ENCODE peak calls at places on chromosomes 7 and 10, in eight cellular contexts. One of them, this sample, is unnamed.
A peak's percentile ranks its signal among the peaks of the same experiment; 100 is the strongest.

GRCh38 chr7:123594813-123595241 is 6.8 kb upstream of the ASB15 start:
- DNase-seq in Panc1: no peak
- DNase-seq in hepatocyte: peak; percentile 74
- DNase-seq in pancreas: no peak
- DNase-seq in lung: no peak
- DNase-seq in sigmoid colon: no peak
- DNase-seq in kidney: no peak
- DNase-seq in right lobe of liver: no peak
- DNase-seq in this sample: no peak

GRCh38 chr10:77230194-77230593 is 407.4 kb downstream of the KCNMA1 start:
- DNase-seq in Panc1: no peak
- DNase-seq in hepatocyte: no peak
- DNase-seq in pancreas: no peak
- DNase-seq in lung: no peak
- DNase-seq in sigmoid colon: no peak
- DNase-seq in kidney: no peak
- DNase-seq in right lobe of liver: no peak
- DNase-seq in this sample: no peak

GRCh38 chr10:81216949-81217348 is 658.0 kb upstream of the NRG3 start:
- DNase-seq in Panc1: no peak
- DNase-seq in hepatocyte: no peak
- DNase-seq in pancreas: no peak
- DNase-seq in lung: no peak
- DNase-seq in sigmoid colon: no peak
- DNase-seq in kidney: no peak
- DNase-seq in right lobe of liver: no peak
- DNase-seq in this sample: no peak

GRCh38 chr7:4707134-4707651 is 25.1 kb downstream of the FOXK1 start:
- DNase-seq in Panc1: no peak
- DNase-seq in hepatocyte: no peak
- DNase-seq in pancreas: no peak
- DNase-seq in lung: no peak
- DNase-seq in sigmoid colon: no peak
- DNase-seq in kidney: no peak
- DNase-seq in right lobe of liver: no peak
- DNase-seq in this sample: no peak

GRCh38 chr10:13891542-13892431 is 305.0 kb downstream of the PRPF18 start:
- DNase-seq in Panc1: no peak
- DNase-seq in hepatocyte: peak; percentile 48
- DNase-seq in pancreas: peak; percentile 63
- DNase-seq in lung: no peak
- DNase-seq in sigmoid colon: no peak
- DNase-seq in kidney: peak; percentile 76
- DNase-seq in right lobe of liver: no peak
- DNase-seq in this sample: no peak

GRCh38 chr7:82293467-82293866 is 150.1 kb downstream of the CACNA2D1 start:
- DNase-seq in Panc1: no peak
- DNase-seq in hepatocyte: no peak
- DNase-seq in pancreas: no peak
- DNase-seq in lung: no peak
- DNase-seq in sigmoid colon: no peak
- DNase-seq in kidney: no peak
- DNase-seq in right lobe of liver: no peak
- DNase-seq in this sample: no peak

GRCh38 chr10:133158756-133159610 is 1.0 kb upstream of the KNDC1 start:
- DNase-seq in Panc1: no peak
- DNase-seq in hepatocyte: peak; percentile 85
- DNase-seq in pancreas: peak; percentile 64
- DNase-seq in lung: peak; percentile 47
- DNase-seq in sigmoid colon: peak; percentile 56
- DNase-seq in kidney: peak; percentile 81
- DNase-seq in right lobe of liver: peak; percentile 57
- DNase-seq in this sample: no peak

GRCh38 chr7:103379270-103379975 is 32.0 kb downstream of the PSMC2 start:
- DNase-seq in Panc1: no peak
- DNase-seq in hepatocyte: no peak
- DNase-seq in pancreas: no peak
- DNase-seq in lung: no peak
- DNase-seq in sigmoid colon: no peak
- DNase-seq in kidney: no peak
- DNase-seq in right lobe of liver: no peak
- DNase-seq in this sample: no peak

GRCh38 chr7:54629771-54630170 is 87.6 kb downstream of the VSTM2A start:
- DNase-seq in Panc1: no peak
- DNase-seq in hepatocyte: no peak
- DNase-seq in pancreas: no peak
- DNase-seq in lung: no peak
- DNase-seq in sigmoid colon: no peak
- DNase-seq in kidney: no peak
- DNase-seq in right lobe of liver: no peak
- DNase-seq in this sample: no peak

GRCh38 chr7:139682136-139683013 is 95.4 kb downstream of the HIPK2 start:
- DNase-seq in Panc1: peak; percentile 77
- DNase-seq in hepatocyte: no peak
- DNase-seq in pancreas: no peak
- DNase-seq in lung: no peak
- DNase-seq in sigmoid colon: no peak
- DNase-seq in kidney: no peak
- DNase-seq in right lobe of liver: no peak
- DNase-seq in this sample: no peak

GRCh38 chr7:17947606-17948005 is 7.3 kb upstream of the SNX13 start:
- DNase-seq in Panc1: no peak
- DNase-seq in hepatocyte: no peak
- DNase-seq in pancreas: no peak
- DNase-seq in lung: no peak
- DNase-seq in sigmoid colon: no peak
- DNase-seq in kidney: no peak
- DNase-seq in right lobe of liver: no peak
- DNase-seq in this sample: no peak

GRCh38 chr10:117980216-117980615 is 66.5 kb downstream of the RAB11FIP2 start:
- DNase-seq in Panc1: peak; percentile 59
- DNase-seq in hepatocyte: no peak
- DNase-seq in pancreas: no peak
- DNase-seq in lung: no peak
- DNase-seq in sigmoid colon: no peak
- DNase-seq in kidney: no peak
- DNase-seq in right lobe of liver: no peak
- DNase-seq in this sample: no peak

GRCh38 chr7:106031271-106032029 is 68.4 kb downstream of the CDHR3 start:
- DNase-seq in Panc1: no peak
- DNase-seq in hepatocyte: peak; percentile 26
- DNase-seq in pancreas: no peak
- DNase-seq in lung: no peak
- DNase-seq in sigmoid colon: peak; percentile 75
- DNase-seq in kidney: no peak
- DNase-seq in right lobe of liver: no peak
- DNase-seq in this sample: no peak

GRCh38 chr10:84603971-84604370 is 275.6 kb downstream of the CCSER2 start:
- DNase-seq in Panc1: no peak
- DNase-seq in hepatocyte: no peak
- DNase-seq in pancreas: no peak
- DNase-seq in lung: no peak
- DNase-seq in sigmoid colon: no peak
- DNase-seq in kidney: no peak
- DNase-seq in right lobe of liver: no peak
- DNase-seq in this sample: no peak

GRCh38 chr10:102493771-102494170 is 8.7 kb downstream of the ACTR1A start:
- DNase-seq in Panc1: no peak
- DNase-seq in hepatocyte: no peak
- DNase-seq in pancreas: no peak
- DNase-seq in lung: no peak
- DNase-seq in sigmoid colon: no peak
- DNase-seq in kidney: no peak
- DNase-seq in right lobe of liver: peak; percentile 7
- DNase-seq in this sample: no peak

GRCh38 chr7:29749701-29750321 is 56.5 kb upstream of the WIPF3 start:
- DNase-seq in Panc1: no peak
- DNase-seq in hepatocyte: no peak
- DNase-seq in pancreas: no peak
- DNase-seq in lung: no peak
- DNase-seq in sigmoid colon: no peak
- DNase-seq in kidney: no peak
- DNase-seq in right lobe of liver: no peak
- DNase-seq in this sample: no peak

GRCh38 chr7:138828302-138828701 is 30.3 kb upstream of the ATP6V0A4 start:
- DNase-seq in Panc1: no peak
- DNase-seq in hepatocyte: no peak
- DNase-seq in pancreas: no peak
- DNase-seq in lung: no peak
- DNase-seq in sigmoid colon: no peak
- DNase-seq in kidney: no peak
- DNase-seq in right lobe of liver: no peak
- DNase-seq in this sample: no peak

GRCh38 chr10:9634466-9634865 is 1383.2 kb upstream of the CELF2 start:
- DNase-seq in Panc1: no peak
- DNase-seq in hepatocyte: no peak
- DNase-seq in pancreas: no peak
- DNase-seq in lung: no peak
- DNase-seq in sigmoid colon: no peak
- DNase-seq in kidney: no peak
- DNase-seq in right lobe of liver: no peak
- DNase-seq in this sample: no peak

GRCh38 chr7:47103498-47104205 is 478.3 kb downstream of the TNS3 start:
- DNase-seq in Panc1: no peak
- DNase-seq in hepatocyte: no peak
- DNase-seq in pancreas: no peak
- DNase-seq in lung: no peak
- DNase-seq in sigmoid colon: no peak
- DNase-seq in kidney: no peak
- DNase-seq in right lobe of liver: no peak
- DNase-seq in this sample: no peak

GRCh38 chr10:49550563-49550962 is 11.6 kb upstream of the ERCC6 start:
- DNase-seq in Panc1: no peak
- DNase-seq in hepatocyte: no peak
- DNase-seq in pancreas: no peak
- DNase-seq in lung: no peak
- DNase-seq in sigmoid colon: no peak
- DNase-seq in kidney: no peak
- DNase-seq in right lobe of liver: no peak
- DNase-seq in this sample: no peak

GRCh38 chr7:10225265-10225664 is 748.4 kb upstream of the PHF14 start:
- DNase-seq in Panc1: no peak
- DNase-seq in hepatocyte: no peak
- DNase-seq in pancreas: no peak
- DNase-seq in lung: no peak
- DNase-seq in sigmoid colon: no peak
- DNase-seq in kidney: no peak
- DNase-seq in right lobe of liver: no peak
- DNase-seq in this sample: no peak

GRCh38 chr10:34022195-34022594 is 687.7 kb upstream of the NRP1 start:
- DNase-seq in Panc1: no peak
- DNase-seq in hepatocyte: no peak
- DNase-seq in pancreas: no peak
- DNase-seq in lung: no peak
- DNase-seq in sigmoid colon: no peak
- DNase-seq in kidney: no peak
- DNase-seq in right lobe of liver: no peak
- DNase-seq in this sample: no peak

DNA sequence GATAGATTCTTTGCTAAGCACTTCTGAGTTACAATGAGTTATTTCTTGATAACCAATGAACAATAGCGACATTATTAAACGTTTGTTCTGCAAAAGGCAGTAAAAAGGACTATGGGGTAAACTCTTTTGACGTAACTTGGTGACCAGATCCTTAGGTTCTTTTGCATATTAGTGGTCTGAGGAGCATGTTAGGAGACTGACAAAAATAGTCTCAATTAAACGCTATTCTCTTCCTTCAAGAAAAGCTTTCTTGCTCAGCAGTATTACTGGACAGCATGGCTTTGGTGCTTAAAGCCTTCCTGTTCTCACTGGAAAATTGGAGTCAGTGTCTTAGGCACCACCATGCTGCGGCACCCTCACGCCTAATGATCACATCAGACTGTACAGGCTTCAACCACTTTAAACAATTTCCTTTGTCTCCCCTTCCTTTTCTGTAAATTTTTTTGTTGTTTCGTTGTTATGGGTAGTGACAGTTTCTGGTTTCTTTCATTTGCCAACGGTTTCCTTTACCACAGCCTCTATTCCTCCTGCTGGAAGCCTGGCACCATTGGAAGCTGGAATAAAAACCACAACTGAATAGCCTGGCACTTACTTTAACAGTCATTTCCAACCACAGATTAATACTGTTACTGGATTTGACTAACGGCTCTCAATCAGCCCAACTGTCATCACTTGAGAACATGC is 49.2 kb upstream of the FAM133B start:
- DNase-seq in Panc1: no peak
- DNase-seq in hepatocyte: no peak
- DNase-seq in pancreas: no peak
- DNase-seq in lung: no peak
- DNase-seq in sigmoid colon: no peak
- DNase-seq in kidney: no peak
- DNase-seq in right lobe of liver: no peak
- DNase-seq in this sample: no peak
- H3K27ac ChIP-seq in Panc1: peak overlapping the region; percentile 64
- H3K27ac ChIP-seq in hepatocyte: no peak overlapping the region
- H3K27ac ChIP-seq in pancreas: no peak overlapping the region
- H3K27ac ChIP-seq in lung: no peak overlapping the region
- H3K27ac ChIP-seq in sigmoid colon: no peak overlapping the region
- H3K27ac ChIP-seq in kidney: no peak overlapping the region
- H3K27ac ChIP-seq in right lobe of liver: no peak overlapping the region
- H3K27ac ChIP-seq in this sample: no peak overlapping the region

GRCh38 chr7:38217672-38218071 is 39.6 kb downstream of the STARD3NL start:
- DNase-seq in Panc1: no peak
- DNase-seq in hepatocyte: no peak
- DNase-seq in pancreas: no peak
- DNase-seq in lung: no peak
- DNase-seq in sigmoid colon: no peak
- DNase-seq in kidney: no peak
- DNase-seq in right lobe of liver: no peak
- DNase-seq in this sample: no peak
- H3K27ac ChIP-seq in Panc1: no peak overlapping the region
- H3K27ac ChIP-seq in hepatocyte: no peak overlapping the region
- H3K27ac ChIP-seq in pancreas: no peak overlapping the region
- H3K27ac ChIP-seq in lung: no peak overlapping the region
- H3K27ac ChIP-seq in sigmoid colon: no peak overlapping the region
- H3K27ac ChIP-seq in kidney: no peak overlapping the region
- H3K27ac ChIP-seq in right lobe of liver: no peak overlapping the region
- H3K27ac ChIP-seq in this sample: no peak overlapping the region

GRCh38 chr7:39501358-39501757 is 64.8 kb upstream of the YAE1 start:
- DNase-seq in Panc1: no peak
- DNase-seq in hepatocyte: no peak
- DNase-seq in pancreas: no peak
- DNase-seq in lung: no peak
- DNase-seq in sigmoid colon: no peak
- DNase-seq in kidney: no peak
- DNase-seq in right lobe of liver: no peak
- DNase-seq in this sample: no peak
- H3K27ac ChIP-seq in Panc1: no peak overlapping the region
- H3K27ac ChIP-seq in hepatocyte: no peak overlapping the region
- H3K27ac ChIP-seq in pancreas: no peak overlapping the region
- H3K27ac ChIP-seq in lung: no peak overlapping the region
- H3K27ac ChIP-seq in sigmoid colon: no peak overlapping the region
- H3K27ac ChIP-seq in kidney: no peak overlapping the region
- H3K27ac ChIP-seq in right lobe of liver: no peak overlapping the region
- H3K27ac ChIP-seq in this sample: no peak overlapping the region

DNA sequence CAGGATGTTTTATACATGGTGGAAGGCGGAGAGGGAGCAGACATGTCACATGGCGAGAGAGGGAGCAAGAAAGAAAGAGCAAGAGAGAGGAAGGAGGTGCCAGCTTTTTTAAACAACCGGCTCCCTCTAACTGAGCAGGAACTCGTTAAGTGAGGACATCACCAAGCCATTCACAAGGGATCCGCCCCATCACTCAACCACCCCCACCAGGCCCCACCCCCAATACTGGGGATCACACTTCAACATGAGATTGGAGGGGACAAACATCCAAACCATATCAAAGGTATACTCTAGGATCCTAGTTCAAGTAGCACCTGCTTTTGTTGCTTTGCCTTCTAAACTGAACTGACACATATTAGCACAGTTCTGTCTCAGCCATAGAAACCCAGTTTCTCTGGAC is 141.9 kb upstream of the KLF14 start:
- DNase-seq in Panc1: no peak
- DNase-seq in hepatocyte: no peak
- DNase-seq in pancreas: no peak
- DNase-seq in lung: no peak
- DNase-seq in sigmoid colon: no peak
- DNase-seq in kidney: no peak
- DNase-seq in right lobe of liver: no peak
- DNase-seq in this sample: no peak
- H3K27ac ChIP-seq in Panc1: peak overlapping the region; percentile 99
- H3K27ac ChIP-seq in hepatocyte: no peak overlapping the region
- H3K27ac ChIP-seq in pancreas: no peak overlapping the region
- H3K27ac ChIP-seq in lung: no peak overlapping the region
- H3K27ac ChIP-seq in sigmoid colon: no peak overlapping the region
- H3K27ac ChIP-seq in kidney: peak overlapping the region; percentile 51
- H3K27ac ChIP-seq in right lobe of liver: no peak overlapping the region
- H3K27ac ChIP-seq in this sample: no peak overlapping the region

This sample was measured in CD8-positive, alpha-beta T cell.